ENCODE peak calls at places on chromosome 16, in five cellular contexts. H is mammary epithelial cell, A is lower lobe of right lung, M is HFF-Myc, L is A549. Z is an unnamed sample.

GRCh38 chr16:69123894-69124293 is 8.5 kb downstream of the CHTF8 start:
- DNase-seq in H (peak), A (no peak), M (no peak), L (peak), Z (peak)

GRCh38 chr16:23148513-23149266 is 562 bp downstream of the USP31 start:
- DNase-seq in H (peak), A (peak), M (no peak), L (peak), Z (no peak)

GRCh38 chr16:48232459-48233040 is 11.6 kb upstream of the LONP2 start:
- DNase-seq in H (peak), A (no peak), M (no peak), L (no peak), Z (no peak)

GRCh38 chr16:74736531-74737157 is 36.0 kb upstream of the MLKL start:
- DNase-seq in H (no peak), A (no peak), M (no peak), L (no peak), Z (no peak)

GRCh38 chr16:1351582-1352362 is at the start of the genes GNPTG and TSR3:
- DNase-seq in H (peak), A (peak), M (peak), L (peak), Z (peak)

GRCh38 chr16:54027126-54027922 is 259.3 kb downstream of the IRX3 start:
- DNase-seq in H (peak), A (no peak), M (no peak), L (no peak), Z (peak)

GRCh38 chr16:87297918-87298631 is 19.1 kb downstream of the C16orf95 start:
- DNase-seq in H (no peak), A (no peak), M (no peak), L (peak), Z (no peak)

GRCh38 chr16:4091638-4092037 is 24.6 kb downstream of the ADCY9 start:
- DNase-seq in H (no peak), A (peak), M (no peak), L (no peak), Z (no peak)

GRCh38 chr16:74107795-74108610 is 188.6 kb upstream of the PSMD7 start:
- DNase-seq in H (peak), A (peak), M (peak), L (peak), Z (no peak)

GRCh38 chr16:4936991-4937781 is at the start of gene PPL:
- DNase-seq in H (peak), A (peak), M (no peak), L (no peak), Z (no peak)

GRCh38 chr16:30948956-30949654 is at the start of gene ORAI3:
- DNase-seq in H (peak), A (peak), M (no peak), L (peak), Z (no peak)

GRCh38 chr16:88197481-88198456 is 185.0 kb upstream of the ZNF469 start:
- DNase-seq in H (no peak), A (no peak), M (no peak), L (no peak), Z (no peak)

GRCh38 chr16:20944861-20945390 is 44.4 kb downstream of the LYRM1 start:
- DNase-seq in H (peak), A (no peak), M (no peak), L (no peak), Z (no peak)

GRCh38 chr16:13997526-13997925 is 73.6 kb upstream of the MRTFB start:
- DNase-seq in H (no peak), A (no peak), M (no peak), L (no peak), Z (no peak)

GRCh38 chr16:87426423-87427215 is 34.5 kb downstream of the MAP1LC3B start:
- DNase-seq in H (no peak), A (no peak), M (no peak), L (no peak), Z (no peak)

GRCh38 chr16:65739518-65739917 is 617.7 kb upstream of the CDH11 start:
- DNase-seq in H (no peak), A (no peak), M (no peak), L (no peak), Z (no peak)

GRCh38 chr16:15461376-15461775 is 27.0 kb downstream of the BMERB1 start:
- DNase-seq in H (peak), A (no peak), M (no peak), L (no peak), Z (peak)

GRCh38 chr16:29978564-29979270 is 5.0 kb downstream of the TAOK2 start:
- DNase-seq in H (no peak), A (peak), M (no peak), L (no peak), Z (no peak)

GRCh38 chr16:87431926-87432325 is 39.8 kb downstream of the MAP1LC3B start:
- DNase-seq in H (peak), A (no peak), M (peak), L (no peak), Z (peak)

GRCh38 chr16:14350626-14351025 is 279.4 kb downstream of the PARN start:
- DNase-seq in H (no peak), A (no peak), M (no peak), L (no peak), Z (no peak)

GRCh38 chr16:80526418-80527061 is 14.3 kb upstream of the DYNLRB2 start:
- DNase-seq in H (peak), A (no peak), M (peak), L (no peak), Z (peak)

GRCh38 chr16:53952215-53953208 is 248.6 kb downstream of the FTO start:
- DNase-seq in H (no peak), A (no peak), M (peak), L (no peak), Z (peak)

GRCh38 chr16:85137323-85138072 is 25.2 kb upstream of the CIBAR2 start:
- DNase-seq in H (no peak), A (peak), M (peak), L (no peak), Z (peak)

GRCh38 chr16:66359012-66359411 is 7.5 kb upstream of the CDH5 start:
- DNase-seq in H (peak), A (no peak), M (no peak), L (peak), Z (peak)

GRCh38 chr16:53534206-53534605 is 31.2 kb upstream of the AKTIP start:
- DNase-seq in H (no peak), A (no peak), M (no peak), L (no peak), Z (no peak)

GRCh38 chr16:70490261-70490660 is 33.1 kb downstream of the COG4 start:
- DNase-seq in H (no peak), A (no peak), M (no peak), L (no peak), Z (no peak)
- H3K4me3 ChIP-seq in H (no peak), A (no peak), M (no peak), L (no peak), Z (no peak)

DNA sequence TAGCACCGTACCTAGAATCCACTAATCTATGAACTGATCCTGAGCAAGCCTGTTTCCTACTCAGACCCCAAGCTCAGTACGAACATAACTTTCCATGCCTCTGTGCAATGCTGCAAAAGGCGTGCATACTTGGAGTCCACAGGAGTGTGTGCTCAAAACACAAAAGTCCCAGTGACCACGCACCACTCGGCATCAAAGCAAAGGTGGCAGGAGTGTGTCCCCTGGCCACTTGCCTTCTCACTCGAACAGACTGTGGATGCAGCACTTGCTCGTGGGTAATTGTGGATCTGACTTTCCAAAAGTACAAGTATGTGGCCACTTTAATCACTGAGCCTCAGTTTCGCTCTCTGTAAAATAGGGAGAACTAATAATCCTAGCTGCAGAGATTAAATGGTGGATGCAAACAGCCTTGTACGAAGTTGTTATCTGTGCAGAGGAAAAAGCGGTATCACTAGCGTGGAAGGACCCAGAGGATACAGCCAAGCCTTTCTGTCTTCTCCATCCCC is 350 bp upstream of the KDM8 start:
- DNase-seq in H (no peak), A (no peak), M (no peak), L (no peak), Z (no peak)
- H3K4me3 ChIP-seq in H (peak), A (peak), M (peak), L (peak), Z (peak)

GRCh38 chr16:28291651-28292626 is at the start of gene SBK1:
- DNase-seq in H (peak), A (peak), M (peak), L (peak), Z (no peak)

GRCh38 chr16:28295213-28295612 is 2.9 kb downstream of the SBK1 start:
- DNase-seq in H (no peak), A (no peak), M (no peak), L (no peak), Z (no peak)

GRCh38 chr16:28292731-28293588 is 635 bp downstream of the SBK1 start:
- DNase-seq in H (no peak), A (no peak), M (no peak), L (no peak), Z (no peak)

GRCh38 chr16:28294201-28294600 is 1.9 kb downstream of the SBK1 start:
- DNase-seq in H (no peak), A (no peak), M (no peak), L (no peak), Z (no peak)

GRCh38 chr16:28293589-28293935 is 1.2 kb downstream of the SBK1 start:
- DNase-seq in H (no peak), A (no peak), M (no peak), L (no peak), Z (no peak)
- H3K4me3 ChIP-seq in H (no peak), A (peak), M (no peak), L (peak), Z (no peak)

GRCh38 chr16:19861811-19862327 is 22.8 kb downstream of the GPRC5B start:
- DNase-seq in H (no peak), A (peak), M (no peak), L (no peak), Z (no peak)
- H3K4me3 ChIP-seq in H (no peak), A (no peak), M (no peak), L (no peak), Z (no peak)